ENCODE peak calls at places on chromosomes 4 and X, in five cellular contexts. U, B, F, L and K are unnamed samples.

GRCh38 chr4:112031712-112032328 is 113.4 kb upstream of the FAM241A start:
- DNase-seq in U (peak; percentile 58), B (peak; percentile 13), F (peak; percentile 25), L (no peak), K (no peak)

GRCh38 chr4:48588230-48588943 is 98.3 kb downstream of the ZAR1 start:
- DNase-seq in U (no peak), B (no peak), F (no peak), L (no peak), K (no peak)

GRCh38 chr4:33890841-33891240 is 2353.5 kb downstream of the ARAP2 start:
- DNase-seq in U (no peak), B (no peak), F (no peak), L (no peak), K (no peak)

GRCh38 chr4:17448689-17449088 is 63.2 kb downstream of the QDPR start:
- DNase-seq in U (no peak), B (no peak), F (no peak), L (no peak), K (no peak)

GRCh38 chrX:110836982-110837381 is 41.4 kb upstream of the CHRDL1 start:
- DNase-seq in U (peak; percentile 42), B (no peak), F (no peak), L (no peak), K (peak; percentile 25)

GRCh38 chr4:141636077-141636770 is at the start of gene IL15:
- DNase-seq in U (peak; percentile 26), B (no peak), F (peak; percentile 16), L (peak; percentile 79), K (no peak)

GRCh38 chrX:9917861-9918260 is 49.3 kb upstream of the CLDN34 start:
- DNase-seq in U (no peak), B (no peak), F (no peak), L (no peak), K (no peak)

GRCh38 chrX:15930585-15930984 is 76.0 kb upstream of the AP1S2 start:
- DNase-seq in U (no peak), B (peak; percentile 13), F (no peak), L (no peak), K (no peak)

GRCh38 chr4:147927377-147928137 is 195.7 kb downstream of the ARHGAP10 start:
- DNase-seq in U (peak; percentile 39), B (no peak), F (no peak), L (no peak), K (no peak)

GRCh38 chr4:136687118-136687517 is 845.2 kb downstream of the PCDH18 start:
- DNase-seq in U (no peak), B (no peak), F (peak; percentile 2), L (peak; percentile 49), K (no peak)

GRCh38 chrX:106177106-106177981 is 9.2 kb downstream of the PWWP3B start:
- DNase-seq in U (peak; percentile 67), B (no peak), F (no peak), L (peak; percentile 72), K (peak; percentile 73)

GRCh38 chrX:69038188-69038587 is 127.1 kb downstream of the PJA1 start:
- DNase-seq in U (no peak), B (no peak), F (no peak), L (no peak), K (no peak)

GRCh38 chrX:44651347-44651746 is 108.7 kb upstream of the FUNDC1 start:
- DNase-seq in U (peak; percentile 43), B (no peak), F (no peak), L (peak; percentile 38), K (peak; percentile 18)

GRCh38 chr4:144178414-144178813 is 37.9 kb upstream of the GYPA start:
- DNase-seq in U (no peak), B (no peak), F (no peak), L (no peak), K (no peak)

GRCh38 chr4:60729194-60729593 is 470.9 kb upstream of the ADGRL3 start:
- DNase-seq in U (no peak), B (no peak), F (no peak), L (no peak), K (no peak)

GRCh38 chr4:67929447-67929846 is 33.8 kb downstream of the TMPRSS11A start:
- DNase-seq in U (no peak), B (no peak), F (no peak), L (no peak), K (no peak)

GRCh38 chrX:30812326-30812725 is 76.7 kb downstream of the TAB3 start:
- DNase-seq in U (no peak), B (no peak), F (peak; percentile 35), L (no peak), K (no peak)

GRCh38 chr4:52600275-52600674 is 58.8 kb downstream of the USP46 start:
- DNase-seq in U (no peak), B (no peak), F (no peak), L (no peak), K (no peak)

GRCh38 chr4:176256921-176257320 is 12.1 kb downstream of the ASB5 start:
- DNase-seq in U (no peak), B (no peak), F (no peak), L (no peak), K (no peak)

GRCh38 chr4:185470503-185471195 is 884 bp downstream of the CCDC110 start:
- DNase-seq in U (no peak), B (no peak), F (peak; percentile 4), L (peak; percentile 71), K (no peak)

GRCh38 chrX:17567173-17567572 is 170.1 kb upstream of the SCML1 start:
- DNase-seq in U (no peak), B (no peak), F (no peak), L (no peak), K (no peak)

GRCh38 chr4:83348074-83348473 is 13.4 kb upstream of the HPSE start:
- DNase-seq in U (no peak), B (no peak), F (no peak), L (no peak), K (no peak)

GRCh38 chr4:73661646-73662119 is 41.4 kb upstream of the RASSF6 start:
- DNase-seq in U (no peak), B (no peak), F (no peak), L (no peak), K (no peak)

GRCh38 chr4:7390366-7390765 is 44.4 kb downstream of the PSAPL1 start:
- DNase-seq in U (no peak), B (no peak), F (no peak), L (peak; percentile 20), K (no peak)

GRCh38 chr4:123477804-123478209 is 81.2 kb downstream of the SPRY1 start:
- DNase-seq in U (no peak), B (no peak), F (peak; percentile 41), L (no peak), K (no peak)

GRCh38 chr4:123479944-123480343 is 83.3 kb downstream of the SPRY1 start:
- DNase-seq in U (no peak), B (no peak), F (peak; percentile 95), L (no peak), K (no peak)

GRCh38 chr4:123484291-123484926 is 87.8 kb downstream of the SPRY1 start:
- DNase-seq in U (no peak), B (no peak), F (peak; percentile 51), L (no peak), K (no peak)

GRCh38 chr4:123478859-123479345 is 82.3 kb downstream of the SPRY1 start:
- DNase-seq in U (peak; percentile 13), B (no peak), F (peak; percentile 100), L (no peak), K (no peak)

DNA sequence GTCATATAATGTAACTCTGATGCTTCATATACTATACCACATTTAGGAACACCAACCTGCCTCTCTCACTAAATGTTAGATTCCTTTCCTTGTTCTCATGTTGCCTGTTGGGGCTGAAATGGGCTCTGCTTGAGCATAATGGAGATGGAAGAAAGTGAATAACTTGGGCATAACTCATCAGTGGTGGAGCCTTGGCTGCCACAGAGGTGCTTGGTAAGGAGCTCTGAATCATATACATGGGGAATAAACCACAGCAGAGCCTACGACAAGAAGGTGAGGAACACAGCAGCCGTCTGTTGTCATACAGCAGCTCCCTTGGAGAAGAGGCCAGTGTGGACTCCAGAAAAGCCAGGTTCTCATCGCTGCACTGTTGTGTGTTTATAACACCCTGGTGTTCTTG is 84.4 kb downstream of the SPRY1 start:
- DNase-seq in U (no peak), B (no peak), F (no peak), L (no peak), K (no peak)
- TF ChIP-seq SUZ12 in U (no peak), B (no peak), F (no peak), L (no peak), K (no peak)

DNA sequence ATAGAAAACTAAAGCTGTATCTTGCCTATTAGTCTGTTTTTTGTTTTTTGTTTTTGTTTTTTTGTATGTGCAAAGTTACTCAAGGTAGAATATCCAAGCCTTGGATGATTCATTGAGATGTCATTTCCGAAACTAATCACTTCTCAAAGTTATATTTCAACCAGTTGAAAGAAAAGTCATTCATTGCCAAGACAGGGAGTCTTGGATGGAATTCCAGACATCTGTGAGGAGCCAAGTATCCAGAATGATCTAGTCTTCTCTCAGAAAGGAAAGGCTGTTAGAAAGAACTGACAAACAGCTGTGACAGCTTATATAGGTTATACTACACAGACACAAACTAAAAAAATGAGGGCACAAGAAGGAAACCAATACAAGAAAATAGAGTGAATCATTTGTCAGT is 141.1 kb upstream of the NDST3 start:
- DNase-seq in U (no peak), B (no peak), F (no peak), L (no peak), K (no peak)
- TF ChIP-seq SUZ12 in U (no peak), B (no peak), F (no peak), L (no peak), K (no peak)

DNA sequence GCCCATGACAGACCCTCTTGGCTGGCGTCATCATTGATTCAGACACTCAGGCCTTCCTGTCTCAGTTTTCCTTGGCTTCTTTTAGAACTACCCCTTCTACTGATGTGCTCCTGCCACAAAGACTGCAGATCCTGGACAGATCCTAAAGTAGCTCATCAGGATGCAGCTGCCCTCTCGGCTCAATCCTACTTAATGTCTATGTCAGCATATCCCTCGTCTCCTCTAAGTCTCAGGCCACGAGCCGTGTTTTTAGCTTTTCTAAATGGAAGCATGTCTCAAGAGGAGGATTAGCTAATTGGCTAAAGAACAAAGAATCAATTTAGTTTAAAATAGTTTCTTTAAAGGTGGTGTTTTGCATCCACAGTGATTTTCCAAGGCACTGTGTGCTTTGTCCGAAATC is 447.7 kb downstream of the STIM2 start:
- DNase-seq in U (no peak), B (no peak), F (no peak), L (no peak), K (no peak)
- TF ChIP-seq SUZ12 in U (no peak), B (no peak), F (no peak), L (no peak), K (no peak)

GRCh38 chr4:1968667-1969295 is 40.0 kb downstream of the NELFA start:
- DNase-seq in U (no peak), B (no peak), F (no peak), L (no peak), K (no peak)
- TF ChIP-seq SUZ12 in U (no peak), B (no peak), F (no peak), L (no peak), K (no peak)

DNA sequence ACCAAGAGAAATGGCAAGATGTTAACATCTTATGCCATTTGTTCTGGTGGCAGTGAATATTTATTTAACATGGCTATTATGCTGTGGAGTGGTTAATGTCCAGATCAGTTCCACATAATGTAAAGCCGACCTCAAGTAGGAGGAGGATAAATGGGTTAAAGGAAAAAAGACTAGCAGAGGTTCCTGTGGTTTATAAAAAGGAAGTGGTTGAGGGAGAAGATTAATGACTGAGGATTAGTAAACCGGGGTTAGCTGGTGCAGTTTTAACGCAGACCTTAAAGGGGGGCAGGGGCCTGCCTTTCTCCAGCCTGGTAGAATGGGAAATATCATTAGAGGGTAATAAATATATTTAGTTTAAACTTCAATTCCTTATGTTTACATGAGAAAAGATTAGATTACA is 124.3 kb upstream of the LIMCH1 start:
- DNase-seq in U (no peak), B (no peak), F (no peak), L (no peak), K (no peak)
- TF ChIP-seq SUZ12 in U (no peak), B (no peak), F (no peak), L (no peak), K (no peak)